ENCODE peak calls at places on chromosomes 2 and 18, in six cellular contexts. One of them, this sample, is unnamed.

GRCh38 chr2:45119855-45120254 is 110.6 kb upstream of the SIX2 start:
- DNase-seq in neural crest cell: no peak
- DNase-seq in lower lobe of right lung: no peak
- DNase-seq in thoracic aorta: no peak
- DNase-seq in brain microvascular endothelial cell: peak
- DNase-seq in HFF-Myc: no peak
- DNase-seq in this sample: no peak

GRCh38 chr2:234142530-234142929 is 92.0 kb downstream of the SPP2 start:
- DNase-seq in thoracic aorta: no peak
- DNase-seq in neural crest cell: no peak
- DNase-seq in brain microvascular endothelial cell: no peak
- DNase-seq in HFF-Myc: no peak
- DNase-seq in lower lobe of right lung: no peak
- DNase-seq in this sample: no peak

GRCh38 chr2:163859951-163860350 is 124.1 kb upstream of the FIGN start:
- DNase-seq in brain microvascular endothelial cell: no peak
- DNase-seq in lower lobe of right lung: no peak
- DNase-seq in HFF-Myc: no peak
- DNase-seq in thoracic aorta: no peak
- DNase-seq in neural crest cell: no peak
- DNase-seq in this sample: no peak

GRCh38 chr2:9990735-9991134 is 39.2 kb downstream of the GRHL1 start:
- DNase-seq in neural crest cell: no peak
- DNase-seq in HFF-Myc: no peak
- DNase-seq in lower lobe of right lung: no peak
- DNase-seq in brain microvascular endothelial cell: no peak
- DNase-seq in thoracic aorta: no peak
- DNase-seq in this sample: peak

GRCh38 chr18:36516726-36517125 is 219.2 kb downstream of the FHOD3 start:
- DNase-seq in neural crest cell: no peak
- DNase-seq in HFF-Myc: no peak
- DNase-seq in thoracic aorta: no peak
- DNase-seq in lower lobe of right lung: no peak
- DNase-seq in brain microvascular endothelial cell: no peak
- DNase-seq in this sample: no peak

GRCh38 chr2:237026981-237027711 is 58.5 kb upstream of the COPS8 start:
- DNase-seq in brain microvascular endothelial cell: peak
- DNase-seq in HFF-Myc: peak
- DNase-seq in neural crest cell: peak
- DNase-seq in thoracic aorta: no peak
- DNase-seq in lower lobe of right lung: peak
- DNase-seq in this sample: peak

GRCh38 chr18:23433360-23433759 is 19.7 kb upstream of the RIOK3 start:
- DNase-seq in HFF-Myc: no peak
- DNase-seq in lower lobe of right lung: no peak
- DNase-seq in brain microvascular endothelial cell: no peak
- DNase-seq in neural crest cell: no peak
- DNase-seq in thoracic aorta: no peak
- DNase-seq in this sample: no peak

GRCh38 chr2:138504092-138504491 is 2.5 kb downstream of the SPOPL start:
- DNase-seq in brain microvascular endothelial cell: no peak
- DNase-seq in thoracic aorta: no peak
- DNase-seq in lower lobe of right lung: no peak
- DNase-seq in neural crest cell: no peak
- DNase-seq in HFF-Myc: no peak
- DNase-seq in this sample: no peak

GRCh38 chr2:69381337-69381737 is 5.7 kb downstream of the GFPT1 start:
- DNase-seq in neural crest cell: no peak
- DNase-seq in HFF-Myc: no peak
- DNase-seq in lower lobe of right lung: no peak
- DNase-seq in brain microvascular endothelial cell: peak
- DNase-seq in thoracic aorta: no peak
- DNase-seq in this sample: no peak

GRCh38 chr18:75544051-75544481 is 116.6 kb upstream of the SMIM21 start:
- DNase-seq in thoracic aorta: no peak
- DNase-seq in brain microvascular endothelial cell: no peak
- DNase-seq in HFF-Myc: no peak
- DNase-seq in neural crest cell: no peak
- DNase-seq in lower lobe of right lung: no peak
- DNase-seq in this sample: no peak

GRCh38 chr2:191691898-191692297 is 14.0 kb downstream of the NABP1 start:
- DNase-seq in HFF-Myc: no peak
- DNase-seq in neural crest cell: no peak
- DNase-seq in brain microvascular endothelial cell: no peak
- DNase-seq in thoracic aorta: no peak
- DNase-seq in lower lobe of right lung: no peak
- DNase-seq in this sample: no peak

GRCh38 chr2:172102858-172103359 is at the start of gene DLX2:
- DNase-seq in brain microvascular endothelial cell: peak
- DNase-seq in thoracic aorta: no peak
- DNase-seq in lower lobe of right lung: peak
- DNase-seq in HFF-Myc: no peak
- DNase-seq in neural crest cell: peak
- DNase-seq in this sample: peak

GRCh38 chr2:128500136-128500800 is 181.6 kb upstream of the HS6ST1 start:
- DNase-seq in neural crest cell: no peak
- DNase-seq in lower lobe of right lung: no peak
- DNase-seq in brain microvascular endothelial cell: no peak
- DNase-seq in HFF-Myc: no peak
- DNase-seq in thoracic aorta: no peak
- DNase-seq in this sample: peak

GRCh38 chr2:88081924-88082609 is 14.4 kb downstream of the SMYD1 start:
- DNase-seq in thoracic aorta: no peak
- DNase-seq in lower lobe of right lung: no peak
- DNase-seq in brain microvascular endothelial cell: no peak
- DNase-seq in neural crest cell: no peak
- DNase-seq in HFF-Myc: peak
- DNase-seq in this sample: no peak

GRCh38 chr2:186968277-186968676 is 119.3 kb upstream of the ZSWIM2 start:
- DNase-seq in lower lobe of right lung: no peak
- DNase-seq in thoracic aorta: no peak
- DNase-seq in brain microvascular endothelial cell: no peak
- DNase-seq in HFF-Myc: no peak
- DNase-seq in neural crest cell: no peak
- DNase-seq in this sample: peak

GRCh38 chr2:37911296-37911888 is 13.7 kb upstream of the RMDN2 start:
- DNase-seq in brain microvascular endothelial cell: no peak
- DNase-seq in neural crest cell: no peak
- DNase-seq in HFF-Myc: no peak
- DNase-seq in thoracic aorta: no peak
- DNase-seq in lower lobe of right lung: no peak
- DNase-seq in this sample: no peak

GRCh38 chr2:178845565-178846457 is 38.6 kb upstream of the TTN start:
- DNase-seq in lower lobe of right lung: no peak
- DNase-seq in neural crest cell: no peak
- DNase-seq in thoracic aorta: no peak
- DNase-seq in brain microvascular endothelial cell: peak
- DNase-seq in HFF-Myc: no peak
- DNase-seq in this sample: no peak

GRCh38 chr2:122634261-122634660 is 878.8 kb downstream of the TSN start:
- DNase-seq in brain microvascular endothelial cell: peak
- DNase-seq in lower lobe of right lung: no peak
- DNase-seq in neural crest cell: no peak
- DNase-seq in thoracic aorta: no peak
- DNase-seq in HFF-Myc: peak
- DNase-seq in this sample: no peak

GRCh38 chr18:79879566-79879965 is 71.9 kb downstream of the SLC66A2 start:
- DNase-seq in brain microvascular endothelial cell: no peak
- DNase-seq in thoracic aorta: no peak
- DNase-seq in lower lobe of right lung: no peak
- DNase-seq in neural crest cell: no peak
- DNase-seq in HFF-Myc: no peak
- DNase-seq in this sample: peak

GRCh38 chr18:74817576-74817975 is 219.9 kb downstream of the ZNF407 start:
- DNase-seq in neural crest cell: no peak
- DNase-seq in thoracic aorta: no peak
- DNase-seq in HFF-Myc: no peak
- DNase-seq in lower lobe of right lung: no peak
- DNase-seq in brain microvascular endothelial cell: no peak
- DNase-seq in this sample: no peak

GRCh38 chr18:49464718-49465598 is 4.5 kb upstream of the DYM start:
- DNase-seq in neural crest cell: no peak
- DNase-seq in thoracic aorta: no peak
- DNase-seq in HFF-Myc: no peak
- DNase-seq in brain microvascular endothelial cell: peak
- DNase-seq in lower lobe of right lung: no peak
- DNase-seq in this sample: no peak

GRCh38 chr2:33426666-33427231 is 49.7 kb upstream of the RASGRP3 start:
- DNase-seq in brain microvascular endothelial cell: peak
- DNase-seq in neural crest cell: no peak
- DNase-seq in HFF-Myc: peak
- DNase-seq in thoracic aorta: no peak
- DNase-seq in lower lobe of right lung: no peak
- DNase-seq in this sample: no peak

GRCh38 chr2:83368916-83369315 is 1090.2 kb downstream of the SUCLG1 start:
- DNase-seq in HFF-Myc: no peak
- DNase-seq in thoracic aorta: no peak
- DNase-seq in brain microvascular endothelial cell: peak
- DNase-seq in lower lobe of right lung: no peak
- DNase-seq in neural crest cell: no peak
- DNase-seq in this sample: no peak

GRCh38 chr18:78754311-78755043 is 225.1 kb upstream of the SALL3 start:
- DNase-seq in HFF-Myc: no peak
- DNase-seq in lower lobe of right lung: peak
- DNase-seq in thoracic aorta: no peak
- DNase-seq in brain microvascular endothelial cell: no peak
- DNase-seq in neural crest cell: no peak
- DNase-seq in this sample: no peak

GRCh38 chr18:7844418-7844817 is 277.3 kb downstream of the PTPRM start:
- DNase-seq in thoracic aorta: no peak
- DNase-seq in neural crest cell: no peak
- DNase-seq in lower lobe of right lung: no peak
- DNase-seq in HFF-Myc: no peak
- DNase-seq in brain microvascular endothelial cell: no peak
- DNase-seq in this sample: no peak

GRCh38 chr2:156319811-156320490 is 12.6 kb downstream of the NR4A2 start:
- DNase-seq in HFF-Myc: no peak
- DNase-seq in brain microvascular endothelial cell: no peak
- DNase-seq in thoracic aorta: no peak
- DNase-seq in lower lobe of right lung: peak
- DNase-seq in neural crest cell: no peak
- DNase-seq in this sample: no peak

DNA sequence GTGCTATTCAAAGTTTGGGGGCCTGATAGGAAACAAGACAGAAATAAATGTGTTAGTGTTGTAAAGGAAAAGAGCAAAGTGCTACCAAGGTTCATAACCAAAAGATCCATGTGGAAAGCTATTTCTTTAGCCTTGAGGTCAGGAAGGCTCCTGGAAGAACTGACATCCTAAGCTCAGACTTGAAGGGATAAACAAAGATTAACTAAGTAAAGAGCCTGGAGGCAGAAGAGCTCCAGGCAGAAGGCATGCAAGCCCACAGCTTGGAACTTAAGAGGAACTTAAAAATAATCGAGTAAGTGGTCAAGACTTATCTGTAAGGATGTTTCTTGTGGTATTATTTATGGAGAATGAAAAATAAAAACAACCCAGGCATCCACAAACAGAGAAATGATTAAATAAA is 245.0 kb upstream of the MGAT5 start:
- DNase-seq in lower lobe of right lung: no peak
- DNase-seq in HFF-Myc: no peak
- DNase-seq in neural crest cell: no peak
- DNase-seq in brain microvascular endothelial cell: no peak
- DNase-seq in thoracic aorta: no peak
- DNase-seq in this sample: no peak
- TF ChIP-seq CTCF in lower lobe of right lung: no peak
- TF ChIP-seq CTCF in HFF-Myc: no peak
- TF ChIP-seq CTCF in neural crest cell: no peak
- TF ChIP-seq CTCF in brain microvascular endothelial cell: no peak
- TF ChIP-seq CTCF in thoracic aorta: no peak
- TF ChIP-seq CTCF in this sample: no peak

GRCh38 chr2:30665761-30666306 is 141.4 kb downstream of the CAPN13 start:
- DNase-seq in neural crest cell: no peak
- DNase-seq in HFF-Myc: no peak
- DNase-seq in thoracic aorta: no peak
- DNase-seq in lower lobe of right lung: no peak
- DNase-seq in brain microvascular endothelial cell: no peak
- DNase-seq in this sample: peak

GRCh38 chr2:30675758-30676157 is 131.5 kb downstream of the CAPN13 start:
- DNase-seq in brain microvascular endothelial cell: no peak
- DNase-seq in lower lobe of right lung: no peak
- DNase-seq in neural crest cell: no peak
- DNase-seq in HFF-Myc: no peak
- DNase-seq in thoracic aorta: no peak
- DNase-seq in this sample: peak

GRCh38 chr2:30666307-30666874 is 140.9 kb downstream of the CAPN13 start:
- DNase-seq in lower lobe of right lung: no peak
- DNase-seq in neural crest cell: no peak
- DNase-seq in thoracic aorta: no peak
- DNase-seq in HFF-Myc: peak
- DNase-seq in brain microvascular endothelial cell: peak
- DNase-seq in this sample: peak

GRCh38 chr2:30673127-30673526 is 134.1 kb downstream of the CAPN13 start:
- DNase-seq in neural crest cell: no peak
- DNase-seq in brain microvascular endothelial cell: no peak
- DNase-seq in thoracic aorta: no peak
- DNase-seq in HFF-Myc: no peak
- DNase-seq in lower lobe of right lung: no peak
- DNase-seq in this sample: no peak

GRCh38 chr2:30670453-30670852 is 136.8 kb downstream of the CAPN13 start:
- DNase-seq in thoracic aorta: no peak
- DNase-seq in lower lobe of right lung: no peak
- DNase-seq in neural crest cell: no peak
- DNase-seq in HFF-Myc: no peak
- DNase-seq in brain microvascular endothelial cell: no peak
- DNase-seq in this sample: peak
- TF ChIP-seq CTCF in thoracic aorta: no peak
- TF ChIP-seq CTCF in lower lobe of right lung: no peak
- TF ChIP-seq CTCF in neural crest cell: no peak
- TF ChIP-seq CTCF in HFF-Myc: peak
- TF ChIP-seq CTCF in brain microvascular endothelial cell: peak
- TF ChIP-seq CTCF in this sample: no peak

DNA sequence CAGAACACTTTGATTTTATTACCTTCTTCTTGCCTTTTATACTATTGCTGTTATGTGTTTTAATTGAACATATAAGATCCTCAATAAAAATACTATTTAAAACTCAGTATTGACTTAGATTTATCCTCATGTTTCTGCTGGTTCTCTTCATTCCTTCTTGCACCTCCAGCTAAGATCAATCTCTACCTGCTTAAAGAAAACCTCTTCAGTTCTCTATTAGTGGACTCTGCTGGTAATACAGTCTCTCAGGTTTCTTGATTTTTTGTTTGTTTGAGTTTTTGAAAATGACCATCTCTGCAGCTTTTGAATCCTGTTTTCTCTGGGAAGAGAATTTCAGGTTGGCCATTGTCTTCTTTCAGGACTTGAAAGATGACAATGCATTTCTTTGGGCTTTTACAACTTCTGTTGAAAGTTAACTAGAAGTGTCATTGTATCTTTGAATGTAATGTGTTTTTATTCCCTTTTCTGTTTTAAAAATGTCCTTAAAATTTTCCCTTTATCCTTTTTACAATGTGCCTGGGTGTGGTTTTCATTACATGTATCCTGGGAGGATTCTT is 29.8 kb upstream of the TMEM131 start:
- DNase-seq in lower lobe of right lung: no peak
- DNase-seq in neural crest cell: no peak
- DNase-seq in thoracic aorta: no peak
- DNase-seq in HFF-Myc: no peak
- DNase-seq in brain microvascular endothelial cell: no peak
- DNase-seq in this sample: no peak
- TF ChIP-seq CTCF in lower lobe of right lung: no peak
- TF ChIP-seq CTCF in neural crest cell: no peak
- TF ChIP-seq CTCF in thoracic aorta: peak
- TF ChIP-seq CTCF in HFF-Myc: no peak
- TF ChIP-seq CTCF in brain microvascular endothelial cell: no peak
- TF ChIP-seq CTCF in this sample: no peak

GRCh38 chr18:63284173-63284765 is 35.3 kb downstream of the BCL2 start:
- DNase-seq in neural crest cell: no peak
- DNase-seq in thoracic aorta: no peak
- DNase-seq in brain microvascular endothelial cell: no peak
- DNase-seq in HFF-Myc: no peak
- DNase-seq in lower lobe of right lung: no peak
- DNase-seq in this sample: no peak
- TF ChIP-seq CTCF in neural crest cell: no peak
- TF ChIP-seq CTCF in thoracic aorta: no peak
- TF ChIP-seq CTCF in brain microvascular endothelial cell: no peak
- TF ChIP-seq CTCF in HFF-Myc: no peak
- TF ChIP-seq CTCF in lower lobe of right lung: no peak
- TF ChIP-seq CTCF in this sample: no peak